ENCODE peak calls at places on chromosomes 13 and 19, in six cellular contexts. R, G, E, W, I and P are unnamed samples.

GRCh38 chr13:51874651-51875050 is 12.9 kb downstream of the CCDC70 start:
- DNase-seq in R (no peak), G (no peak), E (no peak), W (no peak), I (no peak), P (peak)

GRCh38 chr19:19751846-19752245 is 18.9 kb upstream of the ZNF14 start:
- DNase-seq in R (no peak), G (no peak), E (no peak), W (no peak), I (no peak), P (no peak)

GRCh38 chr13:99312493-99312883 is 5.3 kb upstream of the GPR183 start:
- DNase-seq in R (peak), G (no peak), E (peak), W (no peak), I (no peak), P (peak)

GRCh38 chr13:102117175-102117830 is 284.5 kb downstream of the FGF14 start:
- DNase-seq in R (no peak), G (no peak), E (no peak), W (no peak), I (no peak), P (no peak)

GRCh38 chr19:12478234-12478941 is 6.2 kb downstream of the ZNF709 start:
- DNase-seq in R (no peak), G (no peak), E (no peak), W (no peak), I (no peak), P (no peak)

GRCh38 chr13:112690242-112690943 is 555 bp downstream of the ATP11A start:
- DNase-seq in R (peak), G (peak), E (peak), W (no peak), I (no peak), P (no peak)

GRCh38 chr19:42242071-42242511 is 311 bp downstream of the GSK3A start:
- DNase-seq in R (peak), G (no peak), E (peak), W (no peak), I (no peak), P (no peak)

GRCh38 chr19:55700813-55701212 is 25.8 kb downstream of the EPN1 start:
- DNase-seq in R (no peak), G (no peak), E (no peak), W (no peak), I (no peak), P (no peak)

GRCh38 chr13:97182065-97182890 is 39.9 kb upstream of the MBNL2 start:
- DNase-seq in R (no peak), G (no peak), E (no peak), W (no peak), I (no peak), P (no peak)

GRCh38 chr13:44373601-44374347 is at the start of gene SERP2:
- DNase-seq in R (peak), G (peak), E (peak), W (peak), I (no peak), P (peak)

GRCh38 chr13:94641432-94641941 is 39.8 kb downstream of the GPR180 start:
- DNase-seq in R (no peak), G (no peak), E (peak), W (no peak), I (no peak), P (no peak)